ENCODE peak calls at places on chromosomes 3 and 15, in eight cellular contexts. One of them, this sample, is unnamed.

GRCh38 chr3:78455737-78456136 is 1312.1 kb downstream of the ROBO1 start:
- DNase-seq in activated gamma-delta T cell treated with Interleukin-2 at 50 U/mL for 16 hours: no peak
- DNase-seq in ovary: no peak
- DNase-seq in GM10248: no peak
- DNase-seq in SJSA1: no peak
- DNase-seq in stimulated activated CD8-positive, alpha-beta memory T cell treated with anti-CD3 and anti-CD28 coated beads, Interleukin-2, amount 100 ng/mL, for 48 hours: no peak
- DNase-seq in HepG2: no peak
- DNase-seq in astrocyte of the spinal cord: no peak
- DNase-seq in this sample: no peak

GRCh38 chr15:60326824-60327654 is 70.7 kb downstream of the ANXA2 start:
- DNase-seq in HepG2: peak
- DNase-seq in GM10248: peak
- DNase-seq in SJSA1: peak
- DNase-seq in activated gamma-delta T cell treated with Interleukin-2 at 50 U/mL for 16 hours: no peak
- DNase-seq in astrocyte of the spinal cord: peak
- DNase-seq in stimulated activated CD8-positive, alpha-beta memory T cell treated with anti-CD3 and anti-CD28 coated beads, Interleukin-2, amount 100 ng/mL, for 48 hours: no peak
- DNase-seq in ovary: no peak
- DNase-seq in this sample: peak

GRCh38 chr3:182382112-182382857 is 411.0 kb upstream of the ATP11B start:
- DNase-seq in GM10248: no peak
- DNase-seq in SJSA1: no peak
- DNase-seq in HepG2: no peak
- DNase-seq in stimulated activated CD8-positive, alpha-beta memory T cell treated with anti-CD3 and anti-CD28 coated beads, Interleukin-2, amount 100 ng/mL, for 48 hours: no peak
- DNase-seq in ovary: no peak
- DNase-seq in activated gamma-delta T cell treated with Interleukin-2 at 50 U/mL for 16 hours: no peak
- DNase-seq in astrocyte of the spinal cord: no peak
- DNase-seq in this sample: no peak

GRCh38 chr3:111750278-111750884 is 108.7 kb upstream of the PHLDB2 start:
- DNase-seq in ovary: no peak
- DNase-seq in stimulated activated CD8-positive, alpha-beta memory T cell treated with anti-CD3 and anti-CD28 coated beads, Interleukin-2, amount 100 ng/mL, for 48 hours: no peak
- DNase-seq in GM10248: no peak
- DNase-seq in astrocyte of the spinal cord: no peak
- DNase-seq in HepG2: no peak
- DNase-seq in SJSA1: no peak
- DNase-seq in activated gamma-delta T cell treated with Interleukin-2 at 50 U/mL for 16 hours: no peak
- DNase-seq in this sample: no peak

GRCh38 chr3:45381168-45381852 is 7.1 kb upstream of the LARS2 start:
- DNase-seq in HepG2: no peak
- DNase-seq in SJSA1: no peak
- DNase-seq in astrocyte of the spinal cord: no peak
- DNase-seq in stimulated activated CD8-positive, alpha-beta memory T cell treated with anti-CD3 and anti-CD28 coated beads, Interleukin-2, amount 100 ng/mL, for 48 hours: no peak
- DNase-seq in GM10248: no peak
- DNase-seq in activated gamma-delta T cell treated with Interleukin-2 at 50 U/mL for 16 hours: no peak
- DNase-seq in ovary: no peak
- DNase-seq in this sample: peak

GRCh38 chr3:67006460-67006859 is 8.4 kb downstream of the KBTBD8 start:
- DNase-seq in GM10248: no peak
- DNase-seq in ovary: no peak
- DNase-seq in SJSA1: peak
- DNase-seq in astrocyte of the spinal cord: peak
- DNase-seq in stimulated activated CD8-positive, alpha-beta memory T cell treated with anti-CD3 and anti-CD28 coated beads, Interleukin-2, amount 100 ng/mL, for 48 hours: no peak
- DNase-seq in activated gamma-delta T cell treated with Interleukin-2 at 50 U/mL for 16 hours: no peak
- DNase-seq in HepG2: no peak
- DNase-seq in this sample: no peak

GRCh38 chr15:51382787-51383186 is 41.3 kb downstream of the GLDN start:
- DNase-seq in HepG2: peak
- DNase-seq in GM10248: peak
- DNase-seq in stimulated activated CD8-positive, alpha-beta memory T cell treated with anti-CD3 and anti-CD28 coated beads, Interleukin-2, amount 100 ng/mL, for 48 hours: no peak
- DNase-seq in activated gamma-delta T cell treated with Interleukin-2 at 50 U/mL for 16 hours: no peak
- DNase-seq in astrocyte of the spinal cord: peak
- DNase-seq in SJSA1: peak
- DNase-seq in ovary: no peak
- DNase-seq in this sample: peak

GRCh38 chr3:36248374-36248773 is 131.9 kb upstream of the STAC start:
- DNase-seq in GM10248: no peak
- DNase-seq in SJSA1: no peak
- DNase-seq in stimulated activated CD8-positive, alpha-beta memory T cell treated with anti-CD3 and anti-CD28 coated beads, Interleukin-2, amount 100 ng/mL, for 48 hours: no peak
- DNase-seq in activated gamma-delta T cell treated with Interleukin-2 at 50 U/mL for 16 hours: no peak
- DNase-seq in HepG2: no peak
- DNase-seq in ovary: no peak
- DNase-seq in astrocyte of the spinal cord: no peak
- DNase-seq in this sample: peak

GRCh38 chr3:153670577-153670976 is 450.6 kb upstream of the ARHGEF26 start:
- DNase-seq in ovary: no peak
- DNase-seq in astrocyte of the spinal cord: no peak
- DNase-seq in GM10248: no peak
- DNase-seq in SJSA1: no peak
- DNase-seq in activated gamma-delta T cell treated with Interleukin-2 at 50 U/mL for 16 hours: no peak
- DNase-seq in stimulated activated CD8-positive, alpha-beta memory T cell treated with anti-CD3 and anti-CD28 coated beads, Interleukin-2, amount 100 ng/mL, for 48 hours: no peak
- DNase-seq in HepG2: no peak
- DNase-seq in this sample: no peak

GRCh38 chr3:140441006-140441405 is 236.9 kb upstream of the TRIM42 start:
- DNase-seq in stimulated activated CD8-positive, alpha-beta memory T cell treated with anti-CD3 and anti-CD28 coated beads, Interleukin-2, amount 100 ng/mL, for 48 hours: no peak
- DNase-seq in ovary: no peak
- DNase-seq in SJSA1: no peak
- DNase-seq in HepG2: no peak
- DNase-seq in astrocyte of the spinal cord: peak
- DNase-seq in GM10248: no peak
- DNase-seq in activated gamma-delta T cell treated with Interleukin-2 at 50 U/mL for 16 hours: no peak
- DNase-seq in this sample: no peak

GRCh38 chr3:7875858-7876442 is 625.7 kb upstream of the LMCD1 start:
- DNase-seq in HepG2: no peak
- DNase-seq in GM10248: no peak
- DNase-seq in activated gamma-delta T cell treated with Interleukin-2 at 50 U/mL for 16 hours: no peak
- DNase-seq in ovary: no peak
- DNase-seq in astrocyte of the spinal cord: peak
- DNase-seq in SJSA1: no peak
- DNase-seq in stimulated activated CD8-positive, alpha-beta memory T cell treated with anti-CD3 and anti-CD28 coated beads, Interleukin-2, amount 100 ng/mL, for 48 hours: no peak
- DNase-seq in this sample: peak

GRCh38 chr3:70989174-70989573 is 594.4 kb downstream of the FOXP1 start:
- DNase-seq in SJSA1: peak
- DNase-seq in astrocyte of the spinal cord: peak
- DNase-seq in stimulated activated CD8-positive, alpha-beta memory T cell treated with anti-CD3 and anti-CD28 coated beads, Interleukin-2, amount 100 ng/mL, for 48 hours: no peak
- DNase-seq in GM10248: no peak
- DNase-seq in activated gamma-delta T cell treated with Interleukin-2 at 50 U/mL for 16 hours: no peak
- DNase-seq in ovary: no peak
- DNase-seq in HepG2: no peak
- DNase-seq in this sample: no peak

GRCh38 chr3:113895964-113896363 is 51.8 kb upstream of the ZDHHC23 start:
- DNase-seq in SJSA1: no peak
- DNase-seq in HepG2: no peak
- DNase-seq in astrocyte of the spinal cord: no peak
- DNase-seq in activated gamma-delta T cell treated with Interleukin-2 at 50 U/mL for 16 hours: no peak
- DNase-seq in ovary: no peak
- DNase-seq in stimulated activated CD8-positive, alpha-beta memory T cell treated with anti-CD3 and anti-CD28 coated beads, Interleukin-2, amount 100 ng/mL, for 48 hours: no peak
- DNase-seq in GM10248: no peak
- DNase-seq in this sample: peak

GRCh38 chr15:99474041-99474906 is 91.5 kb upstream of the MEF2A start:
- DNase-seq in astrocyte of the spinal cord: no peak
- DNase-seq in stimulated activated CD8-positive, alpha-beta memory T cell treated with anti-CD3 and anti-CD28 coated beads, Interleukin-2, amount 100 ng/mL, for 48 hours: no peak
- DNase-seq in activated gamma-delta T cell treated with Interleukin-2 at 50 U/mL for 16 hours: no peak
- DNase-seq in ovary: no peak
- DNase-seq in HepG2: no peak
- DNase-seq in GM10248: no peak
- DNase-seq in SJSA1: no peak
- DNase-seq in this sample: no peak

GRCh38 chr3:100972867-100973266 is 20.4 kb downstream of the ABI3BP start:
- DNase-seq in astrocyte of the spinal cord: no peak
- DNase-seq in SJSA1: no peak
- DNase-seq in HepG2: no peak
- DNase-seq in stimulated activated CD8-positive, alpha-beta memory T cell treated with anti-CD3 and anti-CD28 coated beads, Interleukin-2, amount 100 ng/mL, for 48 hours: no peak
- DNase-seq in activated gamma-delta T cell treated with Interleukin-2 at 50 U/mL for 16 hours: no peak
- DNase-seq in ovary: no peak
- DNase-seq in GM10248: no peak
- DNase-seq in this sample: no peak

GRCh38 chr3:53665606-53666005 is 171.2 kb downstream of the CACNA1D start:
- DNase-seq in ovary: no peak
- DNase-seq in astrocyte of the spinal cord: no peak
- DNase-seq in SJSA1: no peak
- DNase-seq in GM10248: no peak
- DNase-seq in activated gamma-delta T cell treated with Interleukin-2 at 50 U/mL for 16 hours: no peak
- DNase-seq in HepG2: no peak
- DNase-seq in stimulated activated CD8-positive, alpha-beta memory T cell treated with anti-CD3 and anti-CD28 coated beads, Interleukin-2, amount 100 ng/mL, for 48 hours: no peak
- DNase-seq in this sample: no peak

GRCh38 chr3:196142674-196142988 is 60.7 kb upstream of the TFRC start:
- DNase-seq in HepG2: no peak
- DNase-seq in ovary: no peak
- DNase-seq in stimulated activated CD8-positive, alpha-beta memory T cell treated with anti-CD3 and anti-CD28 coated beads, Interleukin-2, amount 100 ng/mL, for 48 hours: no peak
- DNase-seq in astrocyte of the spinal cord: no peak
- DNase-seq in activated gamma-delta T cell treated with Interleukin-2 at 50 U/mL for 16 hours: no peak
- DNase-seq in SJSA1: no peak
- DNase-seq in GM10248: no peak
- DNase-seq in this sample: no peak

GRCh38 chr3:14549256-14549931 is 9.3 kb upstream of the GRIP2 start:
- DNase-seq in SJSA1: no peak
- DNase-seq in activated gamma-delta T cell treated with Interleukin-2 at 50 U/mL for 16 hours: no peak
- DNase-seq in stimulated activated CD8-positive, alpha-beta memory T cell treated with anti-CD3 and anti-CD28 coated beads, Interleukin-2, amount 100 ng/mL, for 48 hours: no peak
- DNase-seq in astrocyte of the spinal cord: no peak
- DNase-seq in GM10248: no peak
- DNase-seq in HepG2: peak
- DNase-seq in ovary: no peak
- DNase-seq in this sample: no peak

GRCh38 chr15:37032091-37032775 is 68.1 kb downstream of the MEIS2 start:
- DNase-seq in SJSA1: peak
- DNase-seq in ovary: no peak
- DNase-seq in activated gamma-delta T cell treated with Interleukin-2 at 50 U/mL for 16 hours: no peak
- DNase-seq in GM10248: no peak
- DNase-seq in HepG2: no peak
- DNase-seq in stimulated activated CD8-positive, alpha-beta memory T cell treated with anti-CD3 and anti-CD28 coated beads, Interleukin-2, amount 100 ng/mL, for 48 hours: no peak
- DNase-seq in astrocyte of the spinal cord: no peak
- DNase-seq in this sample: no peak

GRCh38 chr15:27179789-27180188 is 208.8 kb downstream of the GABRG3 start:
- DNase-seq in ovary: no peak
- DNase-seq in HepG2: no peak
- DNase-seq in activated gamma-delta T cell treated with Interleukin-2 at 50 U/mL for 16 hours: no peak
- DNase-seq in stimulated activated CD8-positive, alpha-beta memory T cell treated with anti-CD3 and anti-CD28 coated beads, Interleukin-2, amount 100 ng/mL, for 48 hours: no peak
- DNase-seq in astrocyte of the spinal cord: no peak
- DNase-seq in SJSA1: no peak
- DNase-seq in GM10248: no peak
- DNase-seq in this sample: no peak

GRCh38 chr3:103927896-103928295 is 1438.8 kb upstream of the ALCAM start:
- DNase-seq in SJSA1: no peak
- DNase-seq in GM10248: no peak
- DNase-seq in ovary: no peak
- DNase-seq in astrocyte of the spinal cord: no peak
- DNase-seq in stimulated activated CD8-positive, alpha-beta memory T cell treated with anti-CD3 and anti-CD28 coated beads, Interleukin-2, amount 100 ng/mL, for 48 hours: no peak
- DNase-seq in HepG2: no peak
- DNase-seq in activated gamma-delta T cell treated with Interleukin-2 at 50 U/mL for 16 hours: no peak
- DNase-seq in this sample: no peak

GRCh38 chr15:52256366-52256765 is 39.2 kb downstream of the MYO5C start:
- DNase-seq in activated gamma-delta T cell treated with Interleukin-2 at 50 U/mL for 16 hours: peak
- DNase-seq in SJSA1: peak
- DNase-seq in stimulated activated CD8-positive, alpha-beta memory T cell treated with anti-CD3 and anti-CD28 coated beads, Interleukin-2, amount 100 ng/mL, for 48 hours: peak
- DNase-seq in ovary: peak
- DNase-seq in GM10248: peak
- DNase-seq in HepG2: peak
- DNase-seq in astrocyte of the spinal cord: peak
- DNase-seq in this sample: peak

GRCh38 chr15:62607643-62608042 is 434.9 kb upstream of the TPM1 start:
- DNase-seq in SJSA1: no peak
- DNase-seq in ovary: no peak
- DNase-seq in stimulated activated CD8-positive, alpha-beta memory T cell treated with anti-CD3 and anti-CD28 coated beads, Interleukin-2, amount 100 ng/mL, for 48 hours: no peak
- DNase-seq in activated gamma-delta T cell treated with Interleukin-2 at 50 U/mL for 16 hours: no peak
- DNase-seq in HepG2: no peak
- DNase-seq in GM10248: no peak
- DNase-seq in astrocyte of the spinal cord: peak
- DNase-seq in this sample: no peak

GRCh38 chr3:146223401-146224373 is 27.2 kb downstream of the PLSCR4 start:
- DNase-seq in HepG2: peak
- DNase-seq in GM10248: no peak
- DNase-seq in ovary: no peak
- DNase-seq in stimulated activated CD8-positive, alpha-beta memory T cell treated with anti-CD3 and anti-CD28 coated beads, Interleukin-2, amount 100 ng/mL, for 48 hours: no peak
- DNase-seq in SJSA1: no peak
- DNase-seq in activated gamma-delta T cell treated with Interleukin-2 at 50 U/mL for 16 hours: no peak
- DNase-seq in astrocyte of the spinal cord: peak
- DNase-seq in this sample: no peak

GRCh38 chr15:99253381-99254090 is 2.3 kb downstream of the LRRC28 start:
- DNase-seq in activated gamma-delta T cell treated with Interleukin-2 at 50 U/mL for 16 hours: no peak
- DNase-seq in astrocyte of the spinal cord: peak
- DNase-seq in ovary: no peak
- DNase-seq in HepG2: no peak
- DNase-seq in GM10248: peak
- DNase-seq in stimulated activated CD8-positive, alpha-beta memory T cell treated with anti-CD3 and anti-CD28 coated beads, Interleukin-2, amount 100 ng/mL, for 48 hours: no peak
- DNase-seq in SJSA1: no peak
- DNase-seq in this sample: no peak

GRCh38 chr3:194779729-194780224 is 94.1 kb downstream of the FAM43A start:
- DNase-seq in GM10248: no peak
- DNase-seq in ovary: no peak
- DNase-seq in HepG2: peak
- DNase-seq in SJSA1: peak
- DNase-seq in astrocyte of the spinal cord: no peak
- DNase-seq in activated gamma-delta T cell treated with Interleukin-2 at 50 U/mL for 16 hours: no peak
- DNase-seq in stimulated activated CD8-positive, alpha-beta memory T cell treated with anti-CD3 and anti-CD28 coated beads, Interleukin-2, amount 100 ng/mL, for 48 hours: no peak
- DNase-seq in this sample: no peak

GRCh38 chr3:42498034-42498433 is 4.4 kb upstream of the VIPR1 start:
- DNase-seq in GM10248: no peak
- DNase-seq in HepG2: no peak
- DNase-seq in stimulated activated CD8-positive, alpha-beta memory T cell treated with anti-CD3 and anti-CD28 coated beads, Interleukin-2, amount 100 ng/mL, for 48 hours: no peak
- DNase-seq in astrocyte of the spinal cord: no peak
- DNase-seq in SJSA1: no peak
- DNase-seq in activated gamma-delta T cell treated with Interleukin-2 at 50 U/mL for 16 hours: no peak
- DNase-seq in ovary: no peak
- DNase-seq in this sample: no peak

GRCh38 chr3:61903931-61904657 is 342.7 kb downstream of the PTPRG start:
- DNase-seq in SJSA1: no peak
- DNase-seq in astrocyte of the spinal cord: peak
- DNase-seq in activated gamma-delta T cell treated with Interleukin-2 at 50 U/mL for 16 hours: no peak
- DNase-seq in ovary: no peak
- DNase-seq in GM10248: no peak
- DNase-seq in stimulated activated CD8-positive, alpha-beta memory T cell treated with anti-CD3 and anti-CD28 coated beads, Interleukin-2, amount 100 ng/mL, for 48 hours: no peak
- DNase-seq in HepG2: no peak
- DNase-seq in this sample: no peak

GRCh38 chr3:51123531-51123930 is 261.6 kb upstream of the MANF start:
- DNase-seq in activated gamma-delta T cell treated with Interleukin-2 at 50 U/mL for 16 hours: no peak
- DNase-seq in astrocyte of the spinal cord: no peak
- DNase-seq in ovary: no peak
- DNase-seq in SJSA1: no peak
- DNase-seq in stimulated activated CD8-positive, alpha-beta memory T cell treated with anti-CD3 and anti-CD28 coated beads, Interleukin-2, amount 100 ng/mL, for 48 hours: no peak
- DNase-seq in HepG2: no peak
- DNase-seq in GM10248: no peak
- DNase-seq in this sample: no peak

GRCh38 chr3:132029182-132029902 is 5.5 kb downstream of the CPNE4 start:
- DNase-seq in activated gamma-delta T cell treated with Interleukin-2 at 50 U/mL for 16 hours: peak
- DNase-seq in GM10248: peak
- DNase-seq in astrocyte of the spinal cord: peak
- DNase-seq in SJSA1: peak
- DNase-seq in ovary: peak
- DNase-seq in HepG2: peak
- DNase-seq in stimulated activated CD8-positive, alpha-beta memory T cell treated with anti-CD3 and anti-CD28 coated beads, Interleukin-2, amount 100 ng/mL, for 48 hours: peak
- DNase-seq in this sample: peak

GRCh38 chr3:190088890-190089289 is 31.8 kb downstream of the P3H2 start:
- DNase-seq in HepG2: no peak
- DNase-seq in SJSA1: no peak
- DNase-seq in astrocyte of the spinal cord: no peak
- DNase-seq in activated gamma-delta T cell treated with Interleukin-2 at 50 U/mL for 16 hours: no peak
- DNase-seq in GM10248: no peak
- DNase-seq in stimulated activated CD8-positive, alpha-beta memory T cell treated with anti-CD3 and anti-CD28 coated beads, Interleukin-2, amount 100 ng/mL, for 48 hours: no peak
- DNase-seq in ovary: no peak
- DNase-seq in this sample: peak

GRCh38 chr3:74862501-74862900 is 248.0 kb upstream of the CNTN3 start:
- DNase-seq in activated gamma-delta T cell treated with Interleukin-2 at 50 U/mL for 16 hours: no peak
- DNase-seq in SJSA1: no peak
- DNase-seq in stimulated activated CD8-positive, alpha-beta memory T cell treated with anti-CD3 and anti-CD28 coated beads, Interleukin-2, amount 100 ng/mL, for 48 hours: no peak
- DNase-seq in ovary: no peak
- DNase-seq in astrocyte of the spinal cord: no peak
- DNase-seq in GM10248: no peak
- DNase-seq in HepG2: no peak
- DNase-seq in this sample: no peak

This sample was measured in mesendoderm.